ENCODE peak calls at places on chromosomes 16 and 17, in five cellular contexts. One of them, this sample, is unnamed.

GRCh38 chr16:9941245-9941644 is 241.0 kb downstream of the GRIN2A start:
- DNase-seq in SK-N-SH: no peak
- DNase-seq in GM12878: no peak
- DNase-seq in HepG2: no peak
- DNase-seq in K562: no peak
- DNase-seq in this sample: no peak

GRCh38 chr16:73056383-73056782 is 8.5 kb upstream of the ZFHX3 start:
- DNase-seq in K562: no peak
- DNase-seq in HepG2: no peak
- DNase-seq in GM12878: no peak
- DNase-seq in SK-N-SH: no peak
- DNase-seq in this sample: no peak

GRCh38 chr17:79043931-79044320 is 20.0 kb downstream of the C1QTNF1 start:
- DNase-seq in GM12878: no peak
- DNase-seq in HepG2: no peak
- DNase-seq in K562: no peak
- DNase-seq in SK-N-SH: no peak
- DNase-seq in this sample: no peak

GRCh38 chr16:57868913-57869520 is 66.7 kb upstream of the KIFC3 start:
- DNase-seq in HepG2: peak; percentile 41
- DNase-seq in GM12878: no peak
- DNase-seq in K562: no peak
- DNase-seq in SK-N-SH: no peak
- DNase-seq in this sample: no peak

GRCh38 chr17:1709971-1710806 is at the start of gene TLCD2:
- DNase-seq in GM12878: no peak
- DNase-seq in HepG2: no peak
- DNase-seq in SK-N-SH: peak; percentile 87
- DNase-seq in K562: peak; percentile 65
- DNase-seq in this sample: peak; percentile 65

GRCh38 chr16:67015317-67015731 is 13.6 kb upstream of the CBFB start:
- DNase-seq in SK-N-SH: no peak
- DNase-seq in K562: peak; percentile 37
- DNase-seq in HepG2: no peak
- DNase-seq in GM12878: no peak
- DNase-seq in this sample: no peak

GRCh38 chr17:7912927-7913524 is 3.1 kb downstream of the RNF227 start:
- DNase-seq in K562: peak; percentile 84
- DNase-seq in HepG2: peak; percentile 77
- DNase-seq in SK-N-SH: peak; percentile 76
- DNase-seq in GM12878: peak; percentile 43
- DNase-seq in this sample: peak; percentile 80

GRCh38 chr16:88784074-88784855 is 755 bp downstream of the PIEZO1 start:
- DNase-seq in GM12878: no peak
- DNase-seq in SK-N-SH: peak; percentile 81
- DNase-seq in K562: peak; percentile 77
- DNase-seq in HepG2: peak; percentile 75
- DNase-seq in this sample: peak; percentile 72

GRCh38 chr16:79210629-79211028 is 389.9 kb downstream of the MAF start:
- DNase-seq in GM12878: no peak
- DNase-seq in HepG2: no peak
- DNase-seq in K562: no peak
- DNase-seq in SK-N-SH: no peak
- DNase-seq in this sample: no peak

GRCh38 chr17:54901230-54901847 is 687 bp downstream of the TOM1L1 start:
- DNase-seq in K562: no peak
- DNase-seq in HepG2: peak; percentile 16
- DNase-seq in SK-N-SH: peak; percentile 27
- DNase-seq in GM12878: no peak
- DNase-seq in this sample: peak; percentile 8

GRCh38 chr17:67474081-67474661 is 97.1 kb downstream of the PITPNC1 start:
- DNase-seq in HepG2: no peak
- DNase-seq in K562: no peak
- DNase-seq in GM12878: no peak
- DNase-seq in SK-N-SH: no peak
- DNase-seq in this sample: peak; percentile 39

GRCh38 chr17:47956818-47957590 is 679 bp downstream of the PRR15L start:
- DNase-seq in SK-N-SH: no peak
- DNase-seq in HepG2: peak; percentile 60
- DNase-seq in GM12878: no peak
- DNase-seq in K562: no peak
- DNase-seq in this sample: peak; percentile 15

GRCh38 chr16:70677499-70678120 is 8.2 kb downstream of the MTSS2 start:
- DNase-seq in SK-N-SH: peak; percentile 8
- DNase-seq in GM12878: no peak
- DNase-seq in HepG2: no peak
- DNase-seq in K562: no peak
- DNase-seq in this sample: no peak

GRCh38 chr17:41223821-41224220 is 2.6 kb upstream of the KRTAP9-2 start:
- DNase-seq in GM12878: no peak
- DNase-seq in SK-N-SH: no peak
- DNase-seq in K562: no peak
- DNase-seq in HepG2: no peak
- DNase-seq in this sample: peak; percentile 35

GRCh38 chr17:16925461-16926060 is 46.4 kb downstream of the TNFRSF13B start:
- DNase-seq in GM12878: no peak
- DNase-seq in SK-N-SH: peak; percentile 17
- DNase-seq in HepG2: no peak
- DNase-seq in K562: no peak
- DNase-seq in this sample: no peak

GRCh38 chr17:72407336-72408121 is 286.7 kb downstream of the SOX9 start:
- DNase-seq in SK-N-SH: peak; percentile 89
- DNase-seq in GM12878: no peak
- DNase-seq in K562: no peak
- DNase-seq in HepG2: no peak
- DNase-seq in this sample: peak; percentile 99

GRCh38 chr16:75491876-75492275 is 3.4 kb downstream of the CHST6 start:
- DNase-seq in K562: no peak
- DNase-seq in GM12878: no peak
- DNase-seq in SK-N-SH: peak; percentile 92
- DNase-seq in HepG2: no peak
- DNase-seq in this sample: no peak

GRCh38 chr16:89565256-89565505 is 4.7 kb downstream of the RPL13 start:
- DNase-seq in GM12878: no peak
- DNase-seq in SK-N-SH: peak; percentile 46
- DNase-seq in K562: peak; percentile 76
- DNase-seq in HepG2: no peak
- DNase-seq in this sample: no peak

GRCh38 chr17:42980766-42981397 is 517 bp downstream of the RUNDC1 start:
- DNase-seq in SK-N-SH: peak; percentile 65
- DNase-seq in K562: peak; percentile 81
- DNase-seq in GM12878: peak; percentile 24
- DNase-seq in HepG2: peak; percentile 55
- DNase-seq in this sample: peak; percentile 64

GRCh38 chr17:74212262-74212912 is 984 bp upstream of the TTYH2 start:
- DNase-seq in K562: peak; percentile 63
- DNase-seq in GM12878: no peak
- DNase-seq in SK-N-SH: no peak
- DNase-seq in HepG2: no peak
- DNase-seq in this sample: no peak

GRCh38 chr17:77450742-77451270 is 310.0 kb downstream of the SEC14L1 start:
- DNase-seq in GM12878: no peak
- DNase-seq in HepG2: peak; percentile 23
- DNase-seq in K562: no peak
- DNase-seq in SK-N-SH: no peak
- DNase-seq in this sample: no peak

GRCh38 chr17:9209347-9209746 is 188.0 kb downstream of the NTN1 start:
- DNase-seq in K562: no peak
- DNase-seq in SK-N-SH: no peak
- DNase-seq in GM12878: no peak
- DNase-seq in HepG2: no peak
- DNase-seq in this sample: no peak

GRCh38 chr17:77853208-77853977 is 105.1 kb upstream of the TNRC6C start:
- DNase-seq in K562: no peak
- DNase-seq in HepG2: no peak
- DNase-seq in GM12878: no peak
- DNase-seq in SK-N-SH: no peak
- DNase-seq in this sample: no peak

GRCh38 chr17:13283606-13284005 is 265.8 kb upstream of the ELAC2 start:
- DNase-seq in K562: no peak
- DNase-seq in GM12878: no peak
- DNase-seq in HepG2: no peak
- DNase-seq in SK-N-SH: no peak
- DNase-seq in this sample: no peak

GRCh38 chr17:68961204-68961893 is 6.2 kb upstream of the ABCA8 start:
- DNase-seq in SK-N-SH: no peak
- DNase-seq in K562: no peak
- DNase-seq in HepG2: no peak
- DNase-seq in GM12878: no peak
- DNase-seq in this sample: no peak

GRCh38 chr17:73646409-73647305 is 2.4 kb upstream of the SDK2 start:
- DNase-seq in SK-N-SH: peak; percentile 83
- DNase-seq in GM12878: no peak
- DNase-seq in HepG2: peak; percentile 21
- DNase-seq in K562: peak; percentile 20
- DNase-seq in this sample: no peak

GRCh38 chr17:73093286-73093685 is 798 bp upstream of the SLC39A11 start:
- DNase-seq in K562: no peak
- DNase-seq in SK-N-SH: no peak
- DNase-seq in HepG2: no peak
- DNase-seq in GM12878: no peak
- DNase-seq in this sample: no peak

DNA sequence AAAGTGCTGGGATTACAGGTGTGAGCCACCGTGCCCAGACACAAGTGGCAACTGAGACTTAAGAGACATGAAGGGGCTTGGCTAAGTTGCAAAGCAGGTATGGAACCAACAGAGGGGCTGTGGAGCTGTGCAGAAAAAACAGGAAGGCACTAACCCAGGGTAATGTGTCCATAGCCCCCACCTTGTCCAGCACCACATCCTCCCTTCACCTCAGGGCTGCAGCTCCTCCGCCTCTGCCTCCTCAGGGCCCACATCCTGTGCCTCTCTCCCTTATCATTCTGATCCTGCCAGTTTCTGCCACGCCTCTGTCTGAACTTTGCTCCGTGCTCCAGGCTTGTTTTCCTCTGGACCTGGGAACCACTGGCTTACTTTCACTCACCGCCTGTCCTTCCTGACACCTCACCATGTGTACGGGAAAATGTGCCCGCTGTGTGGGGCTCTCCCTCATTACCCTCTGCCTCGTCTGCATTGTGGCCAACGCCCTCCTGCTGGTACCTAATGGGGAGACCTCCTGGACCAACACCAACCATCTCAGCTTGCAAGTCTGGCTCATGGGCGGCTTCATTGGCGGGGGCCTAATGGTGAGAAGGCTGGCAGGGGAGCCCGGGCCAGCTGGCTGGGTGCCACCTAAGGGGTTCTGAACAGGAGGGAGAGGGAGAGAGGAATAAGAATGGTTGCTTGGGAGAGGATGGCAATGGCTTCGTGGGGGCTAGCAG is at the start of gene TM4SF5:
- DNase-seq in K562: no peak
- DNase-seq in HepG2: peak; percentile 95
- DNase-seq in SK-N-SH: peak; percentile 37
- DNase-seq in GM12878: no peak
- DNase-seq in this sample: no peak
- TF ChIP-seq MXI1 in K562: no peak
- TF ChIP-seq MXI1 in HepG2: peak; percentile 99
- TF ChIP-seq MXI1 in SK-N-SH: no peak
- TF ChIP-seq MXI1 in GM12878: no peak
- TF ChIP-seq MXI1 in this sample: no peak

GRCh38 chr16:64417711-64418227 is 704.1 kb downstream of the CDH11 start:
- DNase-seq in K562: no peak
- DNase-seq in SK-N-SH: no peak
- DNase-seq in GM12878: no peak
- DNase-seq in HepG2: no peak
- DNase-seq in this sample: peak; percentile 41
- TF ChIP-seq MXI1 in K562: no peak
- TF ChIP-seq MXI1 in SK-N-SH: no peak
- TF ChIP-seq MXI1 in GM12878: no peak
- TF ChIP-seq MXI1 in HepG2: no peak
- TF ChIP-seq MXI1 in this sample: no peak

DNA sequence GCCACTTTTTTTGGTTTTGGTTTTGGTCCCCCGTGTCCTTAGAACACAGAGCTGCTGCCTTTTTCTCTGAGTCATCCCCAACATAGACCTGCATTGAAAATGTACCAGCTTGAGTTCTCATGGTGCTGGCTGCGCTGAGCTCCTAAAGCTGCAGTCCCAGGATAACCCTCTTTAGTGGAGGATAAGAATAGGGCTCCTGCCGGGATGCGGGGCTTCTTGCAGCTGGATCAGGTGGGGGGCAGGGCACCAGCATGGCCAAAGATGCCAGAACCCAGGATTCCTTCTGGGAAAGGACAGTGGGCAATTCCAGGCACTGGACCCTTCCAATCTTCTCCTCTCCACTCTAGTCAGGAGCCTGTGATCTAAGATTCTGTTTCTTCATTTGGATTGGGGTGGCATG is 8.3 kb upstream of the CLUH start:
- DNase-seq in K562: no peak
- DNase-seq in GM12878: no peak
- DNase-seq in HepG2: no peak
- DNase-seq in SK-N-SH: no peak
- DNase-seq in this sample: no peak
- TF ChIP-seq MXI1 in K562: no peak
- TF ChIP-seq MXI1 in GM12878: no peak
- TF ChIP-seq MXI1 in HepG2: no peak
- TF ChIP-seq MXI1 in SK-N-SH: no peak
- TF ChIP-seq MXI1 in this sample: no peak

GRCh38 chr17:80901319-80901718 is 90.3 kb upstream of the CHMP6 start:
- DNase-seq in GM12878: peak; percentile 55
- DNase-seq in SK-N-SH: no peak
- DNase-seq in HepG2: no peak
- DNase-seq in K562: no peak
- DNase-seq in this sample: peak; percentile 7
- TF ChIP-seq MXI1 in GM12878: no peak
- TF ChIP-seq MXI1 in SK-N-SH: no peak
- TF ChIP-seq MXI1 in HepG2: no peak
- TF ChIP-seq MXI1 in K562: no peak
- TF ChIP-seq MXI1 in this sample: no peak

DNA sequence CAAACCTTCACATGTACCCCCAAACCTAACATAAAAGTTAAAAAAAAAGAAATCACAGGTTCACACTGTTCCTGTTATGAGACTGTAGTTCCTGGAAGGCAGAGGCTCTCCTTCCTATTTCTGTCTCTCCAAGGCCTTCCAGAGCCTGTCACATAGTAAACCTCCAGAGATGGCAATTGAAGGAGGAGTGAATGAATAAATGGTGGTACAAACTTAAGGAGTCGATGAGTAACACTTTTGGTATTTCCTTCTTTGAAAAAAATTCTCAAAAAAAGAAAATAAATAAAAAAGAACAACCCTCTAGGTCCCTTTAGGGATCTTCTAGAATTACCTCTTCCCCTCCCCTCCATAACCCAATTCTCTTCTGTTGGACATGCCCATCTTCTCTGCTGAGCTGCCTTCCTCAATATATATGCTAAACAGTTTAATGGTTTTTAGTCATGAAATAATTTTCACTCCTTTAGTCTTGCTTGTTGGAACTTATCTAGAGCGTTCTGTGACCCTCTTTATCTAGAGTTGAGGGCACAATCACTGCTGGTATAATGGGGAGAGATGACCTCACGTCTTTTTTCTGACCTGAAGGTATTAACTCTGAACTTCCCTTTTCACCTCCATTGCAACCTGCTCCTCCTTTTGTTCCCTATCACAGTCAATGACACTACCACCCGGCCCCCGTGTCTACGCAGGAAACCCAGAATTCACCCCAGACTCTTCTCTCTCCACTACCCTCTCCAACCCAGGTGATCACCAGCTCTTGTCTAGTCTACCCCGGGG is 1.7 kb upstream of the TAF15 start:
- DNase-seq in HepG2: no peak
- DNase-seq in K562: no peak
- DNase-seq in SK-N-SH: no peak
- DNase-seq in GM12878: no peak
- DNase-seq in this sample: peak; percentile 74
- TF ChIP-seq MXI1 in HepG2: no peak
- TF ChIP-seq MXI1 in K562: no peak
- TF ChIP-seq MXI1 in SK-N-SH: no peak
- TF ChIP-seq MXI1 in GM12878: no peak
- TF ChIP-seq MXI1 in this sample: no peak

This sample was measured in IMR-90.